ENCODE peak calls at places on chromosomes 7 and 10, in four cellular contexts. M is Peyer's patch; C is heart right ventricle; U is stimulated activated CD8-positive, alpha-beta memory T cell treated with anti-CD3 and anti-CD28 coated beads, Interleukin-12 subunit alpha, Interleukin-12 subunit beta, amount 100 ng/mL, for 4 hours. Z is an unnamed sample.

GRCh38 chr7:92135490-92135889 is 1.2 kb upstream of the CYP51A1 start:
- DNase-seq in M (no peak), C (no peak), U (no peak), Z (peak)

GRCh38 chr7:114910787-114911186 is 11.1 kb upstream of the MDFIC start:
- DNase-seq in M (no peak), C (no peak), U (no peak), Z (no peak)

GRCh38 chr10:133161486-133162051 is 1.6 kb downstream of the KNDC1 start:
- DNase-seq in M (peak), C (no peak), U (no peak), Z (no peak)

GRCh38 chr10:130361351-130362105 is 225.3 kb downstream of the GLRX3 start:
- DNase-seq in M (no peak), C (no peak), U (no peak), Z (no peak)

GRCh38 chr7:69403169-69403568 is 195.1 kb upstream of the AUTS2 start:
- DNase-seq in M (no peak), C (no peak), U (no peak), Z (peak)

GRCh38 chr7:83850941-83851340 is 202.0 kb upstream of the SEMA3E start:
- DNase-seq in M (no peak), C (no peak), U (no peak), Z (no peak)

GRCh38 chr10:13987472-13987871 is 343.3 kb downstream of the FRMD4A start:
- DNase-seq in M (no peak), C (no peak), U (no peak), Z (no peak)

GRCh38 chr10:116038259-116038658 is 234.7 kb downstream of the GFRA1 start:
- DNase-seq in M (no peak), C (no peak), U (no peak), Z (no peak)

GRCh38 chr7:133674079-133674478 is 421.2 kb downstream of the EXOC4 start:
- DNase-seq in M (no peak), C (no peak), U (no peak), Z (no peak)

GRCh38 chr7:140638311-140638791 is 2.3 kb downstream of the DENND2A start:
- DNase-seq in M (no peak), C (no peak), U (no peak), Z (peak)

GRCh38 chr7:2621948-2622640 is 9.7 kb upstream of the TTYH3 start:
- DNase-seq in M (peak), C (peak), U (no peak), Z (peak)

GRCh38 chr7:90624128-90624980 is 28.2 kb downstream of the CDK14 start:
- DNase-seq in M (no peak), C (no peak), U (no peak), Z (peak)

GRCh38 chr10:128035557-128035973 is 90.7 kb downstream of the MKI67 start:
- DNase-seq in M (peak), C (peak), U (peak), Z (peak)

GRCh38 chr10:65496541-65496940 is 1429.3 kb upstream of the LRRTM3 start:
- DNase-seq in M (no peak), C (no peak), U (no peak), Z (no peak)

GRCh38 chr7:66296555-66296954 is 91.4 kb downstream of the TPST1 start:
- DNase-seq in M (no peak), C (no peak), U (no peak), Z (no peak)

GRCh38 chr10:98267069-98267893 is 713 bp downstream of the LOXL4 start:
- DNase-seq in M (no peak), C (no peak), U (no peak), Z (peak)

GRCh38 chr7:131895541-131896173 is 339.2 kb upstream of the PODXL start:
- DNase-seq in M (no peak), C (no peak), U (no peak), Z (no peak)

GRCh38 chr10:49080965-49081364 is 34.4 kb downstream of the VSTM4 start:
- DNase-seq in M (no peak), C (no peak), U (no peak), Z (no peak)

GRCh38 chr7:94396606-94397005 is 1.9 kb downstream of the COL1A2 start:
- DNase-seq in M (no peak), C (no peak), U (no peak), Z (no peak)

Z was measured in NCI-H82.